ENCODE peak calls at places on chromosomes 11 and 22, in five cellular contexts. H is GM20000, T is colonic mucosa, F is MM.1S, Q is body of pancreas. A is an unnamed sample.

GRCh38 chr11:46050065-46050464 is 71.2 kb downstream of the PHF21A start:
- DNase-seq in H (no peak), T (no peak), F (no peak), Q (peak), A (no peak)

GRCh38 chr11:65013692-65014145 is 241 bp upstream of the ARL2 start:
- DNase-seq in H (peak), T (peak), F (peak), Q (peak), A (peak)

GRCh38 chr22:42711895-42712837 is 8.5 kb downstream of the A4GALT start:
- DNase-seq in H (no peak), T (no peak), F (no peak), Q (no peak), A (no peak)

GRCh38 chr22:43572710-43573109 is 160.9 kb downstream of the MPPED1 start:
- DNase-seq in H (no peak), T (no peak), F (no peak), Q (no peak), A (no peak)

GRCh38 chr11:114036156-114036811 is 23.2 kb upstream of the ZBTB16 start:
- DNase-seq in H (peak), T (peak), F (peak), Q (peak), A (peak)

GRCh38 chr11:122214567-122214966 is 98.6 kb upstream of the BLID start:
- DNase-seq in H (no peak), T (no peak), F (no peak), Q (no peak), A (no peak)

GRCh38 chr11:14094481-14095037 is 132.0 kb downstream of the SPON1 start:
- DNase-seq in H (no peak), T (no peak), F (no peak), Q (no peak), A (no peak)

GRCh38 chr22:20002661-20003060 is 14.0 kb downstream of the ARVCF start:
- DNase-seq in H (no peak), T (no peak), F (no peak), Q (no peak), A (no peak)

GRCh38 chr22:48310740-48311139 is 1516.9 kb downstream of the BRD1 start:
- DNase-seq in H (no peak), T (peak), F (no peak), Q (no peak), A (no peak)

GRCh38 chr11:10326080-10326964 is 21.4 kb downstream of the ADM start:
- DNase-seq in H (no peak), T (peak), F (no peak), Q (peak), A (no peak)

GRCh38 chr11:1401656-1402221 is 12.0 kb downstream of the BRSK2 start:
- DNase-seq in H (peak), T (peak), F (peak), Q (peak), A (peak)

GRCh38 chr22:38007330-38007902 is 23.1 kb upstream of the SOX10 start:
- DNase-seq in H (no peak), T (no peak), F (no peak), Q (no peak), A (no peak)

GRCh38 chr11:6539748-6540268 is 42.7 kb downstream of the DNHD1 start:
- DNase-seq in H (no peak), T (no peak), F (no peak), Q (no peak), A (no peak)

GRCh38 chr11:35418847-35419712 is at the start of gene SLC1A2:
- DNase-seq in H (peak), T (no peak), F (peak), Q (no peak), A (peak)
- TF ChIP-seq CTCF in H (no peak), T (no peak), F (no peak), Q (no peak), A (no peak)

GRCh38 chr11:58508814-58509213 is 909 bp upstream of the OR5B21 start:
- DNase-seq in H (no peak), T (no peak), F (no peak), Q (no peak), A (no peak)

GRCh38 chr11:58508005-58508404 is at the start of gene OR5B21:
- DNase-seq in H (no peak), T (no peak), F (no peak), Q (no peak), A (no peak)

GRCh38 chr11:58509730-58510129 is 1.8 kb upstream of the OR5B21 start:
- DNase-seq in H (no peak), T (no peak), F (no peak), Q (no peak), A (no peak)

DNA sequence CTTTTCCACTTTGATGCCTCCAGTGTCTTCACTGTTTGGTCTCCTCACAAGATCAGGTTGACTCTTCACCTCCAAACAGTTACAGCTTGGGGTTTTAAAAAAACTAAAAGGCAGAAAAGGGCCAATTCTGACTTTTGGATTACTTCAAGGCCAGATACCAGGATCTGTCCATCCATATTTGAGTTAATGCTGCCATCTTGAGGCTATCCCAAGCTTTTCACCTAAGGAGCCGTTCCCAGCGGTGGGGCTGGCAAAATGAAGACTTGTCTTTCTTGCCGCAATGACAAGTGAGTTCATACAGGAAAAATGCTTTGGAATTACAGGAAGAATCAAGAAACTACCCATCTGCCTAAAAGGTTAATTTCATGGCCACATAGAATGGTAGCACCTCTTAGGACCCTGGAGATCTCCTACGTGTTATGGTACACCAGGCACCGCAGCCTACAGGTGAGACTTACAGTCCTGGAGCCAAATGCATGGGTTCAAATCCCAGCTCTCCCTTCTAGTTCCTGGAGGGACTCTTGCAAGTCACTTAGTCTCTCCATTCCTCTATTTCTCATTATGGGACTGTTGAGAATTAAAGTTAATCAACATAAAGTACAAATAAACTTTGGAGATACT is 6.0 kb upstream of the OR5B21 start:
- DNase-seq in H (peak), T (peak), F (peak), Q (peak), A (no peak)
- TF ChIP-seq CTCF in H (peak), T (peak), F (peak), Q (peak), A (peak)

DNA sequence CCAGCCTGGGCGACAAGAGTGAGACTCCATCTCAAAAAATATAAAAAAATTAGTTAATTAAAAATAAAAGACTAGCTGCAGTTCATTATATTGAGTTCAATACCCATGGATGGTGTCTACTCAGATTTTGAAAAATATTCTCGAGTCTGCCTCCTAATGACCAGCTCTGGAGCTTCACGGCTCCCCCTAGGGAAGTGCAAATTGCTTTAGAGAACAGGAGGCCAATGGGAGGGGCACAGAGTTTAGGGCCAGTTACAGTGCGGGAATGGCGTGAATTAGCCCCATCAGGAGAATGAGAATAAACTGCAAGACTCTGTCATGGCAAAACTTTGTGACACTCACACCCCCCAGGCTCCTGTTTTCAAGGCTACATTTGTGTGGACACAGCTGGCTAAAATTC is 4.6 kb downstream of the FGF4 start:
- DNase-seq in H (no peak), T (no peak), F (no peak), Q (no peak), A (no peak)
- TF ChIP-seq CTCF in H (no peak), T (no peak), F (no peak), Q (no peak), A (no peak)

GRCh38 chr11:94308024-94308423 is 3.6 kb downstream of the IZUMO1R start:
- DNase-seq in H (no peak), T (no peak), F (no peak), Q (no peak), A (no peak)
- TF ChIP-seq CTCF in H (no peak), T (no peak), F (no peak), Q (no peak), A (no peak)

GRCh38 chr11:61657566-61657965 is 22.6 kb upstream of the DAGLA start:
- DNase-seq in H (no peak), T (no peak), F (no peak), Q (peak), A (no peak)

GRCh38 chr11:61654397-61654829 is 25.8 kb upstream of the DAGLA start:
- DNase-seq in H (no peak), T (peak), F (no peak), Q (no peak), A (no peak)

GRCh38 chr11:61656347-61657077 is 23.7 kb upstream of the DAGLA start:
- DNase-seq in H (no peak), T (no peak), F (no peak), Q (no peak), A (no peak)

DNA sequence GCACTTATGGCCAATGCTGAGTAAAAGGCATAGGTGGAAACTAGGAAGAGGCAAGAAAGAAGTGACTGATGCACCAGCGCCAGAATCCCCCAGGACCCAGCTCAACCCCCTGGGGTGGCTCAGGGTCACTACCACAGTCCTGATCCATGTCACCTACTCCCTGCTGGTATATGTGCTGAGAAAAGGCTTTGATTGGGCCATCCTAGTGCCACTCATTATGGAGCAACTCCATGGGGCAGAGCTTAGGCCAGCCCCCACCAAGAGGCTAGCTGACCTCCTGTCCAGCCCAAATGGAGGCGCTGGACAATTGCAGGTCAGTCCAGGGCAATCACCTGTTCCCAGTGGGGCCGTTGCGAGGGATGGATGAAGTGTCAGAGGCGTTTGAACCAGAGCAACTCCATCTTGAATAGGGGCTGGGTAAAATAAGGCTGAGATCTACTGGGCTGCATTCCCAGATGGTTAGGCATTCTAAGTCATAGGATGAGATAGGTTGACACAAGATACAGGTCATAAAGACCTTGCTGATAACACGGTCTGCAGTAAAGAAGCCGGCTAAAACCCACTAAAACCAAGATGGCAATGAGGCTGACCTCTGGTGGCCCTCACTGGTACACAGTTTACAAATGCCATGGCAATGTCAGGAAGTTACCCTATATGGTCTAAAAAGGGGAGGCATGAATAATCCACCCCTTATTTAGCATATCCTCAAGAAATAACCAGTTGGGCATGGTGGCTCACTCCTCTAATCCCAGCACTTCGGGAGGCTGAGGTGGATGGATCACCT is 20.6 kb upstream of the DAGLA start:
- DNase-seq in H (no peak), T (no peak), F (no peak), Q (no peak), A (no peak)
- TF ChIP-seq CTCF in H (no peak), T (no peak), F (no peak), Q (no peak), A (no peak)

GRCh38 chr11:127195791-127196190 is 195.2 kb upstream of the KIRREL3 start:
- DNase-seq in H (no peak), T (no peak), F (no peak), Q (no peak), A (no peak)

GRCh38 chr11:127193916-127194315 is 193.3 kb upstream of the KIRREL3 start:
- DNase-seq in H (no peak), T (no peak), F (no peak), Q (no peak), A (no peak)

GRCh38 chr11:127191689-127192088 is 191.1 kb upstream of the KIRREL3 start:
- DNase-seq in H (no peak), T (no peak), F (no peak), Q (no peak), A (no peak)
- TF ChIP-seq CTCF in H (no peak), T (no peak), F (no peak), Q (no peak), A (no peak)

DNA sequence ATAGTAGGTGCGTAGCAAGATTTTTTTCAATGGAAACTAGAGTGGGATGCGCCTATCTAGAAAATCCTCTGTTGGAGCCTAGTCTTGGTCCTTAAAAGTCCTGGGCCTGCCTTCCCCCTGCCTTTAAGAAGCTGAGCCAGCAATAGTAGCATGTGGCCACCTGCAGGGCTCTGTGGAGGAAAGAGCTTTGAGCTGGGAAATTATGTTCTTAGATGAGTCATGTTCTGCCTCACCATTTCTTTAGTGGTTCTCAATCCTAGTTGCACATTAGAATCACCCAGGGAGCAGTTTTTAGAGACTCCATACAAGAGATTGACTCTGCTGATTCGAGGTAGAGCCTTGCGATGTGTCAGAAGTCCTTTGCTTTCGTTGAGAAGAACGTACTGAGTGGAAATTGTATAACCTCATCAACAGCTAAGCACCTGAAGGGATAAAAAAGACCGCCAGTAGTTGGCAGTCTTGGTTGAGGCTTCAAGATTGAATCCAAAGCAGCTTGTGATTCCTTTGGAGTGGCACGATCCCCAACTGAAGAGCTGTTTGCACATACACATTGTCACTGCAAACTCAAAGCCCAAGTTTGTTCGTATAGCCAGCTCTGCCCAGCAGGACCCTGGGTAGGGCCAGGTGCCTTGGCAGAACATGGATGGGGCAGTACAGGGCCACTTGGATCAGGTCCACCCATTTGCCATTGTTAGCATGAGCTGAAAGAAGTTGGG is 133.3 kb downstream of the COMMD9 start:
- DNase-seq in H (no peak), T (no peak), F (no peak), Q (no peak), A (no peak)
- TF ChIP-seq CTCF in H (no peak), T (no peak), F (no peak), Q (no peak), A (no peak)

GRCh38 chr11:93852242-93852641 is 1.8 kb upstream of the VSTM5 start:
- DNase-seq in H (no peak), T (no peak), F (no peak), Q (no peak), A (no peak)

GRCh38 chr11:93850585-93851018 is at the start of gene VSTM5:
- DNase-seq in H (no peak), T (peak), F (no peak), Q (no peak), A (no peak)

GRCh38 chr11:93846411-93846810 is 4.0 kb downstream of the VSTM5 start:
- DNase-seq in H (no peak), T (no peak), F (no peak), Q (no peak), A (no peak)

GRCh38 chr11:93849201-93849600 is 1.2 kb downstream of the VSTM5 start:
- DNase-seq in H (no peak), T (no peak), F (no peak), Q (no peak), A (no peak)

GRCh38 chr11:93849751-93850584 is 450 bp downstream of the VSTM5 start:
- DNase-seq in H (no peak), T (peak), F (no peak), Q (peak), A (no peak)
- TF ChIP-seq CTCF in H (no peak), T (no peak), F (no peak), Q (no peak), A (no peak)

A was measured in GM13976.